ENCODE peak calls at places on chromosomes 4 and X, in six cellular contexts. Q is neuronal stem cell, R is mesenchymal stem cell, N is IMR-90, L is H9, V is H1. U is an unnamed sample. For H3K4me1, the result is how much of the 10 kb centered on the place peaks cover.

GRCh38 chr4:15010038-15010585 is 7.8 kb downstream of the CPEB2 start:
- DNase-seq in Q (no peak), R (no peak), N (no peak), L (no peak), V (no peak), U (no peak)

GRCh38 chr4:158094413-158095110 is 78.3 kb downstream of the GASK1B start:
- DNase-seq in Q (no peak), R (no peak), N (peak), L (no peak), V (no peak), U (peak)

GRCh38 chrX:135985123-135985973 is at the start of gene SLC9A6:
- DNase-seq in Q (peak), R (peak), N (peak), L (peak), V (no peak), U (peak)

GRCh38 chr4:15444276-15444675 is 16.4 kb downstream of the C1QTNF7 start:
- DNase-seq in Q (no peak), R (no peak), N (no peak), L (no peak), V (no peak), U (no peak)

GRCh38 chrX:87846956-87847355 is 329.4 kb downstream of the KLHL4 start:
- DNase-seq in Q (no peak), R (no peak), N (no peak), L (no peak), V (no peak), U (no peak)

GRCh38 chr4:109735566-109736454 is 5.9 kb upstream of the PLA2G12A start:
- DNase-seq in Q (no peak), R (no peak), N (peak), L (no peak), V (no peak), U (no peak)

GRCh38 chr4:122531514-122531913 is 75.0 kb upstream of the IL2 start:
- DNase-seq in Q (no peak), R (no peak), N (no peak), L (no peak), V (no peak), U (no peak)

GRCh38 chr4:144645621-144646522 is at the start of gene HHIP:
- DNase-seq in Q (no peak), R (peak), N (peak), L (peak), V (no peak), U (peak)

GRCh38 chrX:72037601-72038000 is 94.1 kb downstream of the RTL5 start:
- DNase-seq in Q (no peak), R (no peak), N (no peak), L (no peak), V (no peak), U (no peak)

GRCh38 chr4:9600246-9600645 is 156.0 kb downstream of the DEFB131A start:
- DNase-seq in Q (no peak), R (no peak), N (no peak), L (no peak), V (no peak), U (no peak)

GRCh38 chrX:39762266-39762841 is 335.4 kb downstream of the BCOR start:
- DNase-seq in Q (no peak), R (peak), N (peak), L (no peak), V (no peak), U (no peak)

GRCh38 chr4:67573193-67573592 is 14.7 kb downstream of the STAP1 start:
- DNase-seq in Q (no peak), R (no peak), N (no peak), L (no peak), V (no peak), U (no peak)
- H3K4me1 ChIP-seq in Q (under half), R (under half), N (under half), L (under half), V (under half), U (under half)

GRCh38 chr4:48798117-48798516 is 18.0 kb upstream of the FRYL start:
- DNase-seq in Q (no peak), R (no peak), N (no peak), L (no peak), V (no peak), U (no peak)

GRCh38 chr4:48796927-48797679 is 17.0 kb upstream of the FRYL start:
- DNase-seq in Q (no peak), R (no peak), N (no peak), L (no peak), V (no peak), U (no peak)

GRCh38 chr4:48796191-48796926 is 16.3 kb upstream of the FRYL start:
- DNase-seq in Q (no peak), R (no peak), N (no peak), L (no peak), V (no peak), U (no peak)

GRCh38 chr4:48792348-48793006 is 12.4 kb upstream of the FRYL start:
- DNase-seq in Q (no peak), R (peak), N (no peak), L (no peak), V (no peak), U (no peak)

DNA sequence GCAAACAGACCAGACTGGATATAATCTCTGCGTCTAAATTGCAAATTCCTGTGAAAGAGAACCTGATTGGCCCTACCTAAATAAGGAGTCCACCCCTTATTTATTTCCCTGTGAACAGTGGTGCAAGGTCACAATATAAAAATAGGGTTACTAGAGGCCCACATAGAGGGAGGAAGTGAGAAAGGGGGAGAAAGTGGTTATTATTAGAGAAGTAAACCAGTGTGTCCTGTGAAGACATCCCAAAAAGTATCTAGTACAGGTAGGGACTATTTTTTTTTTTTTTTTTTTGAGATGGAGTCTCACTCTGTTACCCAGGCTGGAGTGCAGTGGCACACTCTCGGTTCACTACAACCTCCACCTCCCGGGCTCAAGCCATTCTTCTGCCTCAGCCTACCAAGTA is 15.0 kb upstream of the FRYL start:
- DNase-seq in Q (no peak), R (no peak), N (no peak), L (no peak), V (no peak), U (no peak)
- H2AK5ac ChIP-seq in Q (no peak), R (no peak), N (no peak), L (no peak), V (no peak), U (no peak)

GRCh38 chr4:32790803-32791202 is 2070.6 kb downstream of the PCDH7 start:
- DNase-seq in Q (no peak), R (no peak), N (no peak), L (no peak), V (no peak), U (no peak)
- H2AFZ ChIP-seq in Q (no peak), R (no peak), N (no peak), L (no peak), V (peak), U (no peak)

GRCh38 chr4:41144812-41145211 is 69.5 kb downstream of the APBB2 start:
- DNase-seq in Q (no peak), R (no peak), N (no peak), L (no peak), V (no peak), U (no peak)

GRCh38 chr4:41145571-41146078 is 68.7 kb downstream of the APBB2 start:
- DNase-seq in Q (no peak), R (peak), N (peak), L (no peak), V (no peak), U (no peak)

GRCh38 chr4:41148292-41148691 is 66.0 kb downstream of the APBB2 start:
- DNase-seq in Q (no peak), R (no peak), N (no peak), L (no peak), V (no peak), U (no peak)

GRCh38 chr4:41146716-41147506 is 67.4 kb downstream of the APBB2 start:
- DNase-seq in Q (peak), R (peak), N (peak), L (peak), V (no peak), U (peak)

DNA sequence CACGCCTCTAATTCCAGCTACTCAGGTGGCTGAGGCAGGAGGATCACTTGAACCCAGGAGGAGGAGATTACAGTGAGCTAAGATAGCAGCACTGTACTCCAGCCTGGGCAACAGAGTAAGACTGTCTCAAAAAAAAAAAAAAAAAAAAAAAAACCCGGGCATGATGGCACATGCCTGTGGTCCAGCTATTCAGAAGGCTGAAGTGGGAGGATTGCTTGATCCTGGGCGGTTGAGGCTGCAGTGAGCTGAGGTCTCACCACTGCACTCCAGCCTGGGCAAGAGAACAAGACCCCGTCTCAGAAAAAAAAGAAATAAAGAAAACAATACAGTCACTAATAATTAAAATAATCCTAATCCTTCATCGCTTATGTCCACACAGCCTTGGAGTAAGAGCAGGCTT is 68.1 kb downstream of the APBB2 start:
- DNase-seq in Q (no peak), R (no peak), N (no peak), L (no peak), V (no peak), U (no peak)
- H3K4me1 ChIP-seq in Q (under half), R (under half), N (under half), L (under half), V (under half), U (under half)

U was measured in trophoblast cell.